ENCODE peak calls at places on chromosomes 3 and 15, in five cellular contexts. T, S, O, H and V are unnamed samples.

GRCh38 chr15:45573961-45574629 is 13.1 kb upstream of the BLOC1S6 start:
- DNase-seq in H (no peak), S (no peak), T (peak; percentile 27), O (no peak), V (no peak)

GRCh38 chr3:113214917-113215595 is 3.7 kb downstream of the BOC start:
- DNase-seq in S (no peak), O (no peak), T (peak; percentile 16), H (no peak), V (no peak)

GRCh38 chr3:195405646-195406045 is 37.2 kb downstream of the ACAP2 start:
- DNase-seq in S (no peak), H (no peak), T (no peak), O (no peak), V (no peak)

GRCh38 chr15:101232677-101233076 is 19.2 kb downstream of the CHSY1 start:
- DNase-seq in H (peak; percentile 57), O (no peak), T (no peak), S (no peak), V (no peak)

GRCh38 chr15:101161656-101162055 is 90.2 kb downstream of the CHSY1 start:
- DNase-seq in O (no peak), H (no peak), S (no peak), T (no peak), V (no peak)

GRCh38 chr3:195931582-195932273 is 23.4 kb upstream of the TNK2 start:
- DNase-seq in H (no peak), O (no peak), S (no peak), T (no peak), V (no peak)

GRCh38 chr3:24088782-24089181 is 143.7 kb downstream of the NR1D2 start:
- DNase-seq in H (no peak), T (peak; percentile 76), S (no peak), O (peak; percentile 19), V (no peak)

GRCh38 chr3:97823081-97823480 is 1.3 kb downstream of the CRYBG3 start:
- DNase-seq in S (no peak), O (no peak), H (no peak), T (no peak), V (no peak)

GRCh38 chr15:26807517-26808427 is 34.9 kb upstream of the GABRB3 start:
- DNase-seq in H (no peak), S (no peak), T (no peak), O (no peak), V (no peak)

GRCh38 chr3:113147608-113148306 is 63.6 kb upstream of the BOC start:
- DNase-seq in S (peak; percentile 36), T (no peak), O (no peak), H (no peak), V (no peak)

GRCh38 chr3:23068016-23068728 is 135.0 kb upstream of the UBE2E2 start:
- DNase-seq in T (no peak), O (no peak), S (no peak), H (no peak), V (no peak)

GRCh38 chr15:99718421-99718820 is 14.8 kb downstream of the LYSMD4 start:
- DNase-seq in S (no peak), T (no peak), H (no peak), O (no peak), V (no peak)

GRCh38 chr3:176734146-176734545 is 463.1 kb downstream of the TBL1XR1 start:
- DNase-seq in T (no peak), S (no peak), O (no peak), H (no peak), V (no peak)

GRCh38 chr3:167394003-167394402 is 13.9 kb upstream of the ZBBX start:
- DNase-seq in O (no peak), H (no peak), T (no peak), S (no peak), V (no peak)

GRCh38 chr3:182165234-182165633 is 453.5 kb downstream of the SOX2 start:
- DNase-seq in T (peak; percentile 2), S (no peak), H (no peak), O (no peak), V (no peak)

GRCh38 chr3:196774845-196775422 is 35.3 kb downstream of the PAK2 start:
- DNase-seq in H (no peak), O (no peak), T (peak; percentile 32), S (no peak), V (no peak)

GRCh38 chr3:51391566-51392300 is 648 bp downstream of the RBM15B start:
- DNase-seq in S (no peak), O (peak; percentile 12), T (peak; percentile 54), H (peak; percentile 45), V (no peak)

DNA sequence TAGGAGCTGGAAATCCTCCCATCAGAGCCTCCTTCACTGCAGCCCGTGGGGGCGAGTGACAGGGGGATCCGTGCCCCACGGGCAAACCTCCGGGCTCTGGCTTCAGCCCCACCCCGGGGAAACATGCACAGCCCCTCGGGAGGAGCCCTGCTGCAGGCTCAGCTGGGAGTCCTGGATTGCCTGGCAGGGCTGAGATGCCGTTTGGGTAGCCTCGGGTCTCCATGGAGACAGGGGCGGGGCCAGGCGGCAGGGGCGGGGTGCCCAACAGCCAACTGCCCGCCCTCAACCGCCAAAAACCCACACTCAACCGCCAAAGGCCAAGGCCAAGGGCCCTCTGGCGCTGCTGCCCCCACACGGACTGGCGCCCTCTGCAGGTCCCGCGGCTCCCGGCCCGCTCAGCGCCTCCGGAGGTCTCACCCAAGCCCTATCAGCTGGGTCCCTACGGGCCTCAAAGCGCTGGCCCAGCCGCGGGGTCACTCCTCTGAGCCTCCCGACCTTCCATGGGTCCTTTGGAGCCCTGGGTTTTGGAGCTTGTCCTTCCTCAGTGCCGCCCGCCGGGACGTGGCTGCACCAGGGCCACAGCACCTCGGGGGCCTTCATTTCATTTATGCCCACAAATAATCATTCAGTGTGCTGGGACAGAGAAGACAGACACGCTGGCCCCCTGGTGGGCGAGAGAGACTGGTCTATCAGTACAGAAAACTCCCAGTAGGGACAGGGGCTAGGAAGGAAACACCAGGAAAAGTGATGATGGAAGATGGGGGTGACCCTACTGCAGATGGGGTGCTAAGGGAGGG is 33.5 kb upstream of the ACAD9 start:
- DNase-seq in O (peak; percentile 65), S (peak; percentile 73), T (peak; percentile 66), H (peak; percentile 92), V (peak; percentile 58)
- TF ChIP-seq CTCF in O (peak; percentile 73), S (peak; percentile 81), T (peak; percentile 56), H (peak; percentile 58), V (no peak)

GRCh38 chr3:45676248-45677044 is 12.8 kb upstream of the SACM1L start:
- DNase-seq in T (no peak), O (no peak), S (no peak), H (no peak), V (no peak)
- TF ChIP-seq CTCF in T (no peak), O (no peak), S (no peak), H (no peak), V (no peak)

GRCh38 chr3:122937745-122938144 is 89.8 kb downstream of the SEMA5B start:
- DNase-seq in O (no peak), S (no peak), H (no peak), T (no peak), V (no peak)

GRCh38 chr3:122936335-122936734 is 91.2 kb downstream of the SEMA5B start:
- DNase-seq in T (no peak), O (no peak), S (no peak), H (no peak), V (no peak)

GRCh38 chr3:122940628-122941086 is 86.9 kb downstream of the SEMA5B start:
- DNase-seq in H (no peak), O (no peak), T (peak; percentile 19), S (peak; percentile 49), V (no peak)

GRCh38 chr3:122936986-122937385 is 90.6 kb downstream of the SEMA5B start:
- DNase-seq in T (no peak), S (no peak), O (no peak), H (no peak), V (no peak)

DNA sequence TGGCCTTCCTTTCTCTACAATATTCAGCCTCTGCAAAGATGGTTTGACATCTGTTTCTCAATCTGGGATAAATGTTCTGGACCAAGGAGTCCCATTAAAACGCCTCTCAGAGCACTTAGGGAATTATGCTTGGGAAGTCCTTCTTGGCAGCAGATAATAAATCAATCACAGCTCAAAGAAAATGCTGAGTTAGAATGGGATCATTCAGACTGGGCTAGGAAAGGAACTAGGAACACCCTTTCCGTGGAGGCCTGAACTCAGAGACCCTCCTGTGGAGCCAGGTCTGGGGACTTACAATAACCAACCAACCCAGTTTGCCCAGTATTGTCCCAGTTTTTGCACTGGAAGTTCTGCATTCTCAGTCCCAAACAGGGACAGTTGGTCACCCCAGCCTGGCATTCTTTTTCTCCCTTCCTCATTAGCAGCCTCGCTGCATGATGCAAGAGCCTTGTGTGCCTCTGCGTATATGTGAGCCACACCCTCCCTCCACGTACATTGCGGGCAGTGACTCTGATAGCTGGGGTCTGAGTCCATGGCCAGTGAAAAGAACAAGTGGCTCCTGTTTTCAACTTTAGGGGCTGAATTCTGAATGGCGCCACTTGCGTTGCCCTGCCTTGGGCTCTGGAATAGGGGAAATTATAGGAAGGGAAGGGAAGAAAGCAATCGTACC is 88.7 kb downstream of the SEMA5B start:
- DNase-seq in S (no peak), T (no peak), H (peak; percentile 39), O (no peak), V (no peak)
- TF ChIP-seq CTCF in S (no peak), T (no peak), H (no peak), O (no peak), V (no peak)

GRCh38 chr3:149770246-149770645 is 18.0 kb upstream of the COMMD2 start:
- DNase-seq in T (peak; percentile 26), H (no peak), O (no peak), S (no peak), V (no peak)
- TF ChIP-seq CTCF in T (peak; percentile 46), H (no peak), O (peak; percentile 36), S (no peak), V (no peak)

GRCh38 chr3:172140499-172141391 is 101.4 kb downstream of the FNDC3B start:
- DNase-seq in S (peak; percentile 44), O (peak; percentile 96), H (peak; percentile 71), T (peak; percentile 99), V (no peak)
- TF ChIP-seq CTCF in S (no peak), O (peak; percentile 49), H (no peak), T (peak; percentile 4), V (no peak)

GRCh38 chr3:33030802-33031201 is 66.1 kb downstream of the GLB1 start:
- DNase-seq in H (no peak), T (no peak), S (no peak), O (no peak), V (no peak)
- TF ChIP-seq CTCF in H (no peak), T (no peak), S (no peak), O (no peak), V (no peak)

GRCh38 chr3:74269689-74270088 is 344.8 kb downstream of the CNTN3 start:
- DNase-seq in H (no peak), T (no peak), O (no peak), S (no peak), V (no peak)

GRCh38 chr3:74268753-74269152 is 345.7 kb downstream of the CNTN3 start:
- DNase-seq in S (no peak), O (no peak), T (peak; percentile 42), H (no peak), V (no peak)

GRCh38 chr3:74267126-74267525 is 347.3 kb downstream of the CNTN3 start:
- DNase-seq in H (no peak), O (no peak), S (no peak), T (peak; percentile 31), V (no peak)

GRCh38 chr3:74271541-74271940 is 342.9 kb downstream of the CNTN3 start:
- DNase-seq in S (no peak), O (no peak), T (no peak), H (no peak), V (no peak)

GRCh38 chr3:74267583-74268184 is 346.8 kb downstream of the CNTN3 start:
- DNase-seq in S (peak; percentile 59), O (peak; percentile 49), T (peak; percentile 87), H (peak; percentile 59), V (no peak)
- TF ChIP-seq CTCF in S (peak; percentile 59), O (peak; percentile 79), T (peak; percentile 86), H (peak; percentile 74), V (no peak)

GRCh38 chr3:71930056-71930991 is 145.4 kb upstream of the PROK2 start:
- DNase-seq in T (peak; percentile 74), H (peak; percentile 50), O (peak; percentile 19), S (no peak), V (peak; percentile 30)
- TF ChIP-seq CTCF in T (peak; percentile 58), H (no peak), O (peak; percentile 43), S (no peak), V (no peak)